ENCODE peak calls at places on chromosome 9, in six cellular contexts. Z is H9, O is IMR-90, D is H1, N is neuronal stem cell, H is mesenchymal stem cell. V is an unnamed sample.

GRCh38 chr9:79611091-79611614 is 39.4 kb downstream of the TLE4 start:
- DNase-seq in H (peak; percentile 80), Z (no peak), N (peak; percentile 69), O (peak; percentile 96), D (no peak), V (peak; percentile 45)

GRCh38 chr9:92724528-92725265 is 39.9 kb downstream of the BICD2 start:
- DNase-seq in D (no peak), Z (peak; percentile 23), H (no peak), O (no peak), N (no peak), V (no peak)

GRCh38 chr9:103397868-103398600 is 402.9 kb downstream of the CYLC2 start:
- DNase-seq in D (peak; percentile 7), H (no peak), N (peak; percentile 37), Z (peak; percentile 69), O (no peak), V (peak; percentile 68)

GRCh38 chr9:92798358-92798757 is 33.7 kb upstream of the BICD2 start:
- DNase-seq in Z (no peak), D (no peak), O (no peak), H (no peak), N (no peak), V (no peak)

GRCh38 chr9:12846035-12846434 is 71.2 kb downstream of the LURAP1L start:
- DNase-seq in D (no peak), O (no peak), Z (no peak), N (no peak), H (no peak), V (no peak)

GRCh38 chr9:71941060-71941568 is 29.7 kb downstream of the C9orf85 start:
- DNase-seq in H (no peak), O (peak; percentile 60), Z (no peak), N (no peak), D (no peak), V (no peak)

GRCh38 chr9:90724112-90724511 is 77.5 kb upstream of the SYK start:
- DNase-seq in N (no peak), Z (no peak), H (no peak), D (no peak), O (no peak), V (no peak)

GRCh38 chr9:108650826-108651225 is 205.0 kb downstream of the ACTL7B start:
- DNase-seq in D (no peak), O (no peak), Z (no peak), H (no peak), N (no peak), V (no peak)

GRCh38 chr9:118281787-118282186 is 577.6 kb downstream of the TLR4 start:
- DNase-seq in Z (no peak), D (no peak), N (no peak), H (no peak), O (no peak), V (no peak)

GRCh38 chr9:131035548-131035947 is 26.6 kb downstream of the LAMC3 start:
- DNase-seq in N (no peak), O (no peak), Z (no peak), D (no peak), H (no peak), V (no peak)

GRCh38 chr9:69317894-69318293 is 7.1 kb upstream of the ENTREP1 start:
- DNase-seq in D (no peak), O (no peak), H (no peak), N (no peak), Z (no peak), V (no peak)

GRCh38 chr9:77916410-77916819 is 115.2 kb downstream of the GNAQ start:
- DNase-seq in O (no peak), Z (no peak), N (no peak), D (no peak), H (no peak), V (no peak)

GRCh38 chr9:69204869-69205268 is 30.8 kb downstream of the TJP2 start:
- DNase-seq in N (no peak), D (no peak), H (peak; percentile 49), O (peak; percentile 69), Z (no peak), V (peak; percentile 41)

GRCh38 chr9:118896356-118897000 is 472.8 kb downstream of the BRINP1 start:
- DNase-seq in D (no peak), H (no peak), O (no peak), Z (no peak), N (no peak), V (no peak)

GRCh38 chr9:36820392-36820861 is 213.6 kb downstream of the PAX5 start:
- DNase-seq in Z (no peak), O (no peak), D (no peak), H (no peak), N (no peak), V (no peak)

GRCh38 chr9:131799177-131799823 is 59.4 kb upstream of the RAPGEF1 start:
- DNase-seq in H (peak; percentile 52), Z (peak; percentile 79), D (no peak), N (peak; percentile 85), O (peak; percentile 34), V (peak; percentile 58)

GRCh38 chr9:135514342-135515082 is 6.7 kb upstream of the LCN1 start:
- DNase-seq in O (no peak), D (no peak), H (no peak), Z (peak; percentile 11), N (no peak), V (no peak)

GRCh38 chr9:112743216-112743835 is 7.2 kb upstream of the SNX30 start:
- DNase-seq in D (no peak), O (no peak), Z (no peak), H (no peak), N (no peak), V (no peak)

GRCh38 chr9:15834541-15834940 is 281.7 kb downstream of the CCDC171 start:
- DNase-seq in O (peak; percentile 29), N (no peak), Z (no peak), D (no peak), H (peak; percentile 36), V (no peak)

GRCh38 chr9:130933114-130934046 is 5.7 kb downstream of the FIBCD1 start:
- DNase-seq in H (peak; percentile 42), N (no peak), D (no peak), O (peak; percentile 84), Z (no peak), V (no peak)

GRCh38 chr9:93859431-93860215 is 95.5 kb downstream of the BARX1 start:
- DNase-seq in N (no peak), Z (no peak), O (no peak), D (no peak), H (no peak), V (no peak)

GRCh38 chr9:70081120-70081495 is 37.5 kb downstream of the MAMDC2 start:
- DNase-seq in H (peak; percentile 89), D (no peak), O (peak; percentile 76), Z (no peak), N (no peak), V (no peak)

GRCh38 chr9:106421772-106422171 is 441.2 kb upstream of the ZNF462 start:
- DNase-seq in N (no peak), H (no peak), Z (no peak), D (no peak), O (no peak), V (no peak)

GRCh38 chr9:96217358-96217755 is 84.6 kb downstream of the HSD17B3 start:
- DNase-seq in N (peak; percentile 39), Z (no peak), O (no peak), H (peak; percentile 61), D (no peak), V (no peak)

GRCh38 chr9:91376239-91376638 is 14.5 kb upstream of the AUH start:
- DNase-seq in D (no peak), N (no peak), H (peak; percentile 61), O (no peak), Z (no peak), V (no peak)

GRCh38 chr9:107707419-107707837 is 217.9 kb upstream of the KLF4 start:
- DNase-seq in Z (no peak), D (no peak), O (peak; percentile 97), H (peak; percentile 86), N (no peak), V (peak; percentile 70)

GRCh38 chr9:89453452-89453851 is 44.5 kb downstream of the SEMA4D start:
- DNase-seq in O (no peak), N (no peak), Z (no peak), H (no peak), D (no peak), V (no peak)

GRCh38 chr9:95265960-95266359 is 51.5 kb downstream of the FANCC start:
- DNase-seq in D (no peak), N (no peak), O (no peak), Z (no peak), H (no peak), V (no peak)

GRCh38 chr9:126973651-126974529 is 59.3 kb downstream of the RALGPS1 start:
- DNase-seq in H (no peak), N (no peak), D (no peak), O (no peak), Z (no peak), V (no peak)

GRCh38 chr9:91315191-91315590 is 46.5 kb downstream of the AUH start:
- DNase-seq in O (no peak), N (no peak), H (no peak), Z (peak; percentile 70), D (no peak), V (peak; percentile 14)

GRCh38 chr9:90734631-90735030 is 67.0 kb upstream of the SYK start:
- DNase-seq in Z (no peak), O (no peak), D (no peak), N (no peak), H (no peak), V (peak; percentile 71)

GRCh38 chr9:130868230-130868629 is 28.4 kb downstream of the QRFP start:
- DNase-seq in H (no peak), N (no peak), O (no peak), Z (no peak), D (no peak), V (no peak)

GRCh38 chr9:79224672-79225433 is 346.9 kb upstream of the TLE4 start:
- DNase-seq in H (peak; percentile 88), N (no peak), Z (no peak), O (peak; percentile 96), D (no peak), V (peak; percentile 68)

DNA sequence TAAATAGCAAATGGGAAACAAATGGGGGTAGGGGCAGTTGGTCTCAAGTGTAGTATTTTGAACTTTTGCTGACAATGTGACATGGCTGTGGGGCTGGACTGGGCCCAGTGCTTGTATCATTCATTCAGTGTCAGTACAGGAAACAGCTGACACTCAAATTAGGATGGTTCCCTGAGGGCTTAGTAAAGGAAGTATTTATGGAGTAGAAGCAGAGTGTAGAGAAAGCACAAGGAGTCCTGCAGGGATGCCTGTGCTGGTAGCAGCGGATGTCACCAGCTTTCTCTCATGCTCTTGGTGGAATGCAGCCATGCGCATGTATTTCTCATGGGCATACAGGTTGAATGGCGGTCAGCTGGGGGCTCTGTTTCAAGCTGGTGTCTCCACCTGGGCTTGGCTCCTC is 72.9 kb upstream of the SLC44A1 start:
- DNase-seq in D (no peak), Z (no peak), O (no peak), H (no peak), N (no peak), V (peak; percentile 39)
- H2BK5ac ChIP-seq in D (no peak overlapping the region), Z (no peak overlapping the region), O (no peak overlapping the region), H (no peak overlapping the region), N (no peak overlapping the region), V (no peak overlapping the region)

GRCh38 chr9:17134843-17135577 is at the start of gene CNTLN:
- DNase-seq in N (peak; percentile 83), Z (peak; percentile 95), H (peak; percentile 88), O (peak; percentile 85), D (peak; percentile 84), V (peak; percentile 78)
- H3K23ac ChIP-seq in N (peak within 1 kb of the TSS; percentile 97), Z (no peak within 1 kb of the TSS), H (peak within 1 kb of the TSS; percentile 16), O (peak within 1 kb of the TSS; percentile 69), D (no peak within 1 kb of the TSS), V (no peak within 1 kb of the TSS)

GRCh38 chr9:4152876-4153275 is 147.0 kb downstream of the GLIS3 start:
- DNase-seq in Z (no peak), N (no peak), O (no peak), D (no peak), H (no peak), V (no peak)
- H2AFZ ChIP-seq in Z (no peak overlapping the region), N (no peak overlapping the region), O (no peak overlapping the region), D (no peak overlapping the region), H (no peak overlapping the region), V (no peak overlapping the region)

GRCh38 chr9:129336601-129337286 is 158.7 kb upstream of the IER5L start:
- DNase-seq in O (peak; percentile 55), D (no peak), H (peak; percentile 70), Z (peak; percentile 62), N (no peak), V (no peak)
- H2BK5ac ChIP-seq in O (peak overlapping the region; percentile 80), D (peak overlapping the region; percentile 91), H (no peak overlapping the region), Z (no peak overlapping the region), N (peak overlapping the region; percentile 59), V (peak overlapping the region; percentile 35)

V was measured in trophoblast cell.